ENCODE peak calls at places on chromosomes 11 and 22, in five cellular contexts. One of them, this sample, is unnamed.

GRCh38 chr11:2445107-2445947 is 519 bp downstream of the KCNQ1 start:
- DNase-seq in heart left ventricle: no peak
- DNase-seq in HS-27A: no peak
- DNase-seq in PC-9: no peak
- DNase-seq in left ventricle myocardium inferior: no peak
- DNase-seq in this sample: no peak

GRCh38 chr11:11937957-11938356 is 70.5 kb downstream of the DKK3 start:
- DNase-seq in heart left ventricle: no peak
- DNase-seq in HS-27A: no peak
- DNase-seq in PC-9: peak
- DNase-seq in left ventricle myocardium inferior: no peak
- DNase-seq in this sample: no peak

GRCh38 chr11:122367809-122368231 is 251.8 kb upstream of the BLID start:
- DNase-seq in heart left ventricle: peak
- DNase-seq in HS-27A: no peak
- DNase-seq in PC-9: no peak
- DNase-seq in left ventricle myocardium inferior: no peak
- DNase-seq in this sample: no peak

GRCh38 chr11:12864316-12865156 is 144.6 kb upstream of the RASSF10 start:
- DNase-seq in heart left ventricle: no peak
- DNase-seq in HS-27A: no peak
- DNase-seq in PC-9: peak
- DNase-seq in left ventricle myocardium inferior: no peak
- DNase-seq in this sample: no peak

GRCh38 chr11:1458340-1459218 is 28.0 kb downstream of the MOB2 start:
- DNase-seq in heart left ventricle: peak
- DNase-seq in HS-27A: no peak
- DNase-seq in PC-9: no peak
- DNase-seq in left ventricle myocardium inferior: peak
- DNase-seq in this sample: peak

GRCh38 chr11:102010776-102011500 is 36.3 kb upstream of the CFAP300 start:
- DNase-seq in heart left ventricle: peak
- DNase-seq in HS-27A: peak
- DNase-seq in PC-9: peak
- DNase-seq in left ventricle myocardium inferior: peak
- DNase-seq in this sample: peak

GRCh38 chr11:15497366-15497765 is 382.6 kb downstream of the INSC start:
- DNase-seq in heart left ventricle: no peak
- DNase-seq in HS-27A: no peak
- DNase-seq in PC-9: no peak
- DNase-seq in left ventricle myocardium inferior: peak
- DNase-seq in this sample: peak

GRCh38 chr22:39309364-39309861 is 10.0 kb downstream of the RPL3 start:
- DNase-seq in heart left ventricle: no peak
- DNase-seq in HS-27A: no peak
- DNase-seq in PC-9: no peak
- DNase-seq in left ventricle myocardium inferior: no peak
- DNase-seq in this sample: no peak

GRCh38 chr11:29135504-29135903 is 881.3 kb downstream of the KCNA4 start:
- DNase-seq in heart left ventricle: no peak
- DNase-seq in HS-27A: no peak
- DNase-seq in PC-9: no peak
- DNase-seq in left ventricle myocardium inferior: no peak
- DNase-seq in this sample: no peak

GRCh38 chr22:22229683-22230420 is 14.7 kb upstream of the VPREB1 start:
- DNase-seq in heart left ventricle: no peak
- DNase-seq in HS-27A: no peak
- DNase-seq in PC-9: no peak
- DNase-seq in left ventricle myocardium inferior: no peak
- DNase-seq in this sample: no peak

GRCh38 chr11:76729214-76729613 is 53.9 kb upstream of the TSKU start:
- DNase-seq in heart left ventricle: no peak
- DNase-seq in HS-27A: no peak
- DNase-seq in PC-9: no peak
- DNase-seq in left ventricle myocardium inferior: no peak
- DNase-seq in this sample: no peak

GRCh38 chr11:123654566-123655081 is at the start of gene SCN3B:
- DNase-seq in heart left ventricle: peak
- DNase-seq in HS-27A: no peak
- DNase-seq in PC-9: no peak
- DNase-seq in left ventricle myocardium inferior: peak
- DNase-seq in this sample: peak